ENCODE peak calls at places on chromosome 13, in seven cellular contexts. J is left lung, G is stomach, T is IMR-90, M is breast epithelium, F is lower lobe of right lung, E is neural progenitor cell. S is an unnamed sample.

GRCh38 chr13:110306340-110306959 is 507 bp downstream of the COL4A1 start:
- DNase-seq in J (no peak), G (no peak), T (no peak), M (no peak), F (no peak), E (peak; percentile 69), S (no peak)

GRCh38 chr13:34748078-34748477 is 194.0 kb upstream of the NBEA start:
- DNase-seq in J (no peak), G (no peak), T (no peak), M (no peak), F (peak; percentile 43), E (no peak), S (no peak)

GRCh38 chr13:40328091-40328490 is 338.4 kb downstream of the FOXO1 start:
- DNase-seq in J (no peak), G (no peak), T (no peak), M (no peak), F (no peak), E (no peak), S (peak; percentile 20)

GRCh38 chr13:23898101-23898500 is 799 bp upstream of the C1QTNF9B start:
- DNase-seq in J (no peak), G (no peak), T (peak; percentile 98), M (no peak), F (no peak), E (no peak), S (no peak)

GRCh38 chr13:65677906-65678305 is 1552.2 kb downstream of the PCDH9 start:
- DNase-seq in J (no peak), G (no peak), T (peak; percentile 5), M (no peak), F (no peak), E (no peak), S (no peak)

GRCh38 chr13:34708914-34709313 is 233.2 kb upstream of the NBEA start:
- DNase-seq in J (no peak), G (no peak), T (no peak), M (no peak), F (no peak), E (no peak), S (no peak)

GRCh38 chr13:35139591-35139990 is 197.5 kb downstream of the NBEA start:
- DNase-seq in J (no peak), G (no peak), T (peak; percentile 31), M (no peak), F (no peak), E (no peak), S (no peak)

GRCh38 chr13:74870865-74871264 is 611.1 kb downstream of the TBC1D4 start:
- DNase-seq in J (no peak), G (no peak), T (no peak), M (no peak), F (no peak), E (no peak), S (peak; percentile 47)

GRCh38 chr13:77507931-77508776 is 27.4 kb upstream of the SCEL start:
- DNase-seq in J (no peak), G (no peak), T (peak; percentile 49), M (no peak), F (no peak), E (no peak), S (peak; percentile 95)

GRCh38 chr13:98910501-98910951 is 67.3 kb downstream of the DOCK9 start:
- DNase-seq in J (no peak), G (no peak), T (peak; percentile 70), M (no peak), F (no peak), E (no peak), S (peak; percentile 69)

GRCh38 chr13:39273953-39274352 is 235.7 kb downstream of the NHLRC3 start:
- DNase-seq in J (no peak), G (peak; percentile 33), T (no peak), M (no peak), F (no peak), E (peak; percentile 28), S (peak; percentile 29)

GRCh38 chr13:111948811-111949210 is 118.1 kb upstream of the SOX1 start:
- DNase-seq in J (no peak), G (peak; percentile 11), T (no peak), M (no peak), F (no peak), E (no peak), S (no peak)

GRCh38 chr13:40539954-40540706 is 126.3 kb downstream of the FOXO1 start:
- DNase-seq in J (no peak), G (no peak), T (peak; percentile 52), M (no peak), F (no peak), E (peak; percentile 21), S (peak; percentile 71)

GRCh38 chr13:111187879-111188643 is 73.0 kb downstream of the ARHGEF7 start:
- DNase-seq in J (no peak), G (no peak), T (peak; percentile 67), M (no peak), F (no peak), E (no peak), S (peak; percentile 57)

GRCh38 chr13:106145997-106146864 is 389.2 kb downstream of the EFNB2 start:
- DNase-seq in J (no peak), G (no peak), T (no peak), M (no peak), F (no peak), E (no peak), S (no peak)

GRCh38 chr13:20383058-20383457 is 142.6 kb downstream of the CRYL1 start:
- DNase-seq in J (no peak), G (no peak), T (no peak), M (no peak), F (no peak), E (no peak), S (no peak)

GRCh38 chr13:113052206-113052605 is 53.4 kb upstream of the F7 start:
- DNase-seq in J (peak; percentile 55), G (no peak), T (no peak), M (no peak), F (peak; percentile 25), E (no peak), S (no peak)

GRCh38 chr13:39417643-39418042 is 185.3 kb downstream of the LHFPL6 start:
- DNase-seq in J (no peak), G (no peak), T (peak; percentile 72), M (no peak), F (no peak), E (peak; percentile 49), S (peak; percentile 22)

GRCh38 chr13:40187324-40187795 is 479.1 kb downstream of the FOXO1 start:
- DNase-seq in J (peak; percentile 61), G (no peak), T (no peak), M (no peak), F (no peak), E (no peak), S (no peak)

GRCh38 chr13:110306960-110307696 is at the start of the genes COL4A1 and COL4A2:
- DNase-seq in J (no peak), G (no peak), T (peak; percentile 77), M (peak; percentile 65), F (peak; percentile 68), E (peak; percentile 91), S (no peak)

GRCh38 chr13:79581870-79582315 is 100.9 kb downstream of the NDFIP2 start:
- DNase-seq in J (peak; percentile 43), G (no peak), T (peak; percentile 3), M (no peak), F (no peak), E (peak; percentile 65), S (peak; percentile 69)

GRCh38 chr13:38395505-38395803 is 45.8 kb downstream of the UFM1 start:
- DNase-seq in J (no peak), G (no peak), T (no peak), M (no peak), F (no peak), E (no peak), S (peak; percentile 90)

GRCh38 chr13:35378939-35379338 is 97.5 kb downstream of the MAB21L1 start:
- DNase-seq in J (no peak), G (no peak), T (peak; percentile 19), M (no peak), F (no peak), E (no peak), S (no peak)

GRCh38 chr13:106151056-106151699 is 384.3 kb downstream of the EFNB2 start:
- DNase-seq in J (no peak), G (no peak), T (peak; percentile 84), M (peak; percentile 48), F (no peak), E (peak; percentile 63), S (peak; percentile 100)

DNA sequence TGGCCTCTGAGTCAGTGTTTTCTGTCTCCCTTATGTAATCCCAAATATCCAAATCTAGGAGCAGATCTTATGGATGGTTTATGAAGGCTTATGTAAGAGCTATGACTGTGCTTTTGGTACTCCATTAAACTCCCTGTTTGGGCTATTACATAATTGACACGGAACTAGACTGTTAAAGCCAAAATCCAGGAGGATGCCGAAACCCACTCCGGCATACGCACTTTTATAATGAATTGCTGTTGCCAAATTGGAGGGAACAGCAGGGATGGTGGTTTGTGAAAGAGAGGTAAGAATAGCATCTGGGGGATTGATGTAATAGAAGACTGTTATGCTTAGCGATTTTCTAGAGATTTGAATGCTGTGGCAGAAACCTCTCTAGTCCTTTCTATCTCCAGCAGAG is 2.0 kb downstream of the MTUS2 start:
- DNase-seq in J (no peak), G (no peak), T (no peak), M (no peak), F (no peak), E (no peak), S (no peak)
- H3K4me1 ChIP-seq in J (peaks cover 18% of the 10 kb centered on the region), G (peaks cover 10% of the 10 kb centered on the region), T (peaks cover 6% of the 10 kb centered on the region), M (peaks cover 4% of the 10 kb centered on the region), F (peaks cover 7% of the 10 kb centered on the region), E (no peaks in the 10 kb centered on the region), S (no peaks in the 10 kb centered on the region)

DNA sequence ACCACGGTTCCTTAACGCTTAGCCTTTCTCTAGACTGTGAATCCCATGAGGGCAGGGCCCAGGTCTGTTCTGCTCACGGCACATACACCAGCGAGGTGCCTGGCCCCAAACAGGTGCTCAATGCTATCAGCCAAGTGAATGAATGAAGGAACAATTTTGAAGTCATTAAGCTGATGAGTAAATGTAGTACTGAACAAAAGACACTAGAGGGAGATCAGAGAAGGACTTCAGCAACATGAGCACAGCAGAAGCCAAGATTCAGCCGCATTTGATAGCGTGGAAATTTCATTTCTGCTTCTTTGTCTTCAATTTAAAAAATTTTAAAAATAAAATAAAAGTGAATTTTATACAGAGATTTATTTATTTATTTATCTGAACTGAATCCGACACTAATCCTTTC is 20.1 kb upstream of the MYO16 start:
- DNase-seq in J (no peak), G (no peak), T (peak; percentile 49), M (no peak), F (no peak), E (peak; percentile 27), S (no peak)
- TF ChIP-seq CTCF in J (no peak), G (peak; percentile 11), T (peak; percentile 59), M (no peak), F (peak; percentile 26), E (peak; percentile 57), S (peak; percentile 16)

DNA sequence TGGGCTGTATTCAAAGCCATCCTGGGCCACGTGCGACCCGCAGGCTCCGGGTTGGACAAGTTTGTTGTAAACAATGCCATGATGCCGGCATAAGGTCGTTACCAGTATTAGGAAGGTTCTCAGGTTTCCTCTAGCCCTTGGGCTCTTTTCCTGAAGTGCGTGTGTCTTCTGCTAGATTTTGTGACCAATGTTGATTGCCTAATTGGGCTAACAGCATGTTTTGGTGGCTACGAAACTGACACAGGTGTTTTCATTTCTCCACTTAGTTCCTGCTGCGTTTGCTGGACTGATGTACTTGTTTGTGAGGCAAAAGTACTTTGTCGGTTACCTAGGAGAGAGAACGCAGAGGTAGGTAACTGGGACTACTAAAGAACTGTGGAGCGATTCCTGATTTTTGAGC is 20.3 kb downstream of the ALOX5AP start:
- DNase-seq in J (no peak), G (no peak), T (no peak), M (no peak), F (no peak), E (no peak), S (no peak)
- H3K27ac ChIP-seq in J (no peak overlapping the region), G (no peak overlapping the region), T (no peak overlapping the region), M (no peak overlapping the region), F (no peak overlapping the region), E (no peak overlapping the region), S (no peak overlapping the region)

GRCh38 chr13:51800456-51800855 is 3.5 kb downstream of the DHRS12 start:
- DNase-seq in J (no peak), G (no peak), T (no peak), M (no peak), F (no peak), E (no peak), S (no peak)
- H3K4me1 ChIP-seq in J (peaks cover 34% of the 10 kb centered on the region), G (peaks cover 35% of the 10 kb centered on the region), T (peaks cover 4% of the 10 kb centered on the region), M (peaks cover 19% of the 10 kb centered on the region), F (peaks cover 33% of the 10 kb centered on the region), E (peaks cover 58% of the 10 kb centered on the region), S (no peaks in the 10 kb centered on the region)